ENCODE peak calls at places on chromosomes 16 and 17, in six cellular contexts. Z, B, X, S, R and N are unnamed samples.

GRCh38 chr17:5513610-5514009 is 27.2 kb downstream of the MIS12 start:
- DNase-seq in B (no peak), R (no peak), Z (no peak), S (peak; percentile 12), X (no peak), N (no peak)

GRCh38 chr16:56190903-56191806 is at the start of gene GNAO1:
- DNase-seq in X (peak; percentile 76), B (peak; percentile 77), R (peak; percentile 61), S (peak; percentile 79), Z (peak; percentile 89), N (peak; percentile 46)

GRCh38 chr16:10172848-10173655 is 9.2 kb downstream of the GRIN2A start:
- DNase-seq in X (no peak), R (no peak), Z (no peak), B (no peak), S (no peak), N (no peak)

GRCh38 chr17:61903251-61903650 is 24.5 kb downstream of the INTS2 start:
- DNase-seq in R (no peak), X (no peak), S (no peak), Z (no peak), B (no peak), N (no peak)

GRCh38 chr17:34122529-34122928 is 132.6 kb upstream of the CCL2 start:
- DNase-seq in Z (no peak), B (no peak), S (no peak), X (no peak), R (no peak), N (no peak)

GRCh38 chr16:30139895-30140481 is 17.0 kb upstream of the MAPK3 start:
- DNase-seq in S (no peak), R (no peak), X (no peak), Z (no peak), B (no peak), N (no peak)

GRCh38 chr17:72487731-72488325 is 367.0 kb downstream of the SOX9 start:
- DNase-seq in S (no peak), Z (no peak), X (no peak), B (no peak), R (no peak), N (no peak)

GRCh38 chr16:20611975-20612471 is 35.9 kb upstream of the ACSM2B start:
- DNase-seq in Z (no peak), R (peak; percentile 75), X (no peak), S (peak; percentile 87), B (no peak), N (peak; percentile 88)

GRCh38 chr16:12485425-12485824 is 318.3 kb downstream of the CPPED1 start:
- DNase-seq in B (no peak), Z (no peak), S (no peak), X (no peak), R (no peak), N (no peak)

GRCh38 chr17:44871546-44871945 is 23.9 kb downstream of the HIGD1B start:
- DNase-seq in B (no peak), S (no peak), Z (no peak), R (no peak), X (no peak), N (no peak)

GRCh38 chr16:87389245-87389644 is 2.9 kb upstream of the MAP1LC3B start:
- DNase-seq in Z (no peak), X (no peak), R (no peak), B (no peak), S (no peak), N (no peak)

GRCh38 chr16:1973461-1974156 is 1.8 kb downstream of the TBL3 start:
- DNase-seq in B (no peak), S (no peak), R (no peak), Z (no peak), X (no peak), N (no peak)

GRCh38 chr16:87709677-87710076 is 56.1 kb downstream of the KLHDC4 start:
- DNase-seq in B (no peak), S (no peak), R (no peak), X (no peak), Z (no peak), N (peak; percentile 35)

GRCh38 chr17:75633484-75634375 is 496 bp downstream of the SMIM5 start:
- DNase-seq in R (peak; percentile 94), B (peak; percentile 94), S (peak; percentile 94), X (peak; percentile 67), Z (peak; percentile 96), N (peak; percentile 91)

GRCh38 chr16:13402601-13403000 is 501.2 kb downstream of the SHISA9 start:
- DNase-seq in X (no peak), Z (no peak), R (no peak), S (no peak), B (no peak), N (no peak)

GRCh38 chr17:38967290-38967738 is at the start of gene FBXO47:
- DNase-seq in B (peak; percentile 73), S (peak; percentile 94), Z (peak; percentile 64), X (peak; percentile 82), R (peak; percentile 89), N (peak; percentile 94)

GRCh38 chr17:75645889-75646625 is 12.8 kb downstream of the SMIM5 start:
- DNase-seq in Z (no peak), B (no peak), R (peak; percentile 94), S (no peak), X (peak; percentile 72), N (peak; percentile 86)

GRCh38 chr17:4712526-4712925 is 2.1 kb downstream of the ARRB2 start:
- DNase-seq in S (no peak), R (no peak), B (no peak), X (no peak), Z (no peak), N (no peak)

GRCh38 chr17:40124279-40125141 is 2.7 kb downstream of the MSL1 start:
- DNase-seq in R (no peak), Z (peak; percentile 35), S (no peak), B (no peak), X (no peak), N (no peak)

GRCh38 chr16:8849411-8850011 is 19.3 kb downstream of the CARHSP1 start:
- DNase-seq in X (peak; percentile 23), R (no peak), B (no peak), Z (no peak), S (no peak), N (peak; percentile 53)

GRCh38 chr16:8848231-8848938 is 20.4 kb downstream of the CARHSP1 start:
- DNase-seq in B (no peak), Z (no peak), X (no peak), R (no peak), S (no peak), N (peak; percentile 50)

GRCh38 chr16:8847623-8848022 is 21.2 kb downstream of the CARHSP1 start:
- DNase-seq in Z (no peak), R (no peak), B (no peak), X (no peak), S (no peak), N (no peak)

GRCh38 chr16:8850279-8850885 is 18.4 kb downstream of the CARHSP1 start:
- DNase-seq in X (no peak), R (no peak), Z (no peak), B (no peak), S (peak; percentile 82), N (no peak)

DNA sequence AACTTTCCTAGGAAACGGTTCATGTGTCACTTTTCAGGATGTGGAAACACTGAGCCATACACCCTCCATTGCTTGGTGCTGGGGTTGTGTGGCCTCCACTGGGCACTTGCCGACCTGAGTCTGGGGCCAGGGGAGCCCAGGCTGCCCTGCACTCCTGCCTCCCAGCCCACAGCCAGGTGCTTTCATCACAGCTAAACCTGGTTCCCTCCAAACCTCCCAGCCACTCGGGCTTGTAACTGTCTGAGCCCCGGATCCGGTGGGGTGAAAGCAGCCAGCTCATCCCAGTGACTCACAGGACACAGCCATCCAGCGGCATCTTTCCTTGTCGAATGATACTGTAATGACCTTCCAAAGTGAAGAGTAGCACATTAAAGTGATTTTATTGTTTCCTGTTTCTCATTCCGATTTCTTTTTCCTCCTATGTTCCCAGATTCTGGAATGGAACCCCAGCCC is 19.8 kb downstream of the CARHSP1 start:
- DNase-seq in S (no peak), X (no peak), Z (no peak), R (no peak), B (peak; percentile 56), N (no peak)
- H3K27ac ChIP-seq in S (peak overlapping the region; percentile 3), X (peak overlapping the region; percentile 87), Z (peak overlapping the region; percentile 23), R (no peak overlapping the region), B (peak overlapping the region; percentile 64), N (no peak overlapping the region)

DNA sequence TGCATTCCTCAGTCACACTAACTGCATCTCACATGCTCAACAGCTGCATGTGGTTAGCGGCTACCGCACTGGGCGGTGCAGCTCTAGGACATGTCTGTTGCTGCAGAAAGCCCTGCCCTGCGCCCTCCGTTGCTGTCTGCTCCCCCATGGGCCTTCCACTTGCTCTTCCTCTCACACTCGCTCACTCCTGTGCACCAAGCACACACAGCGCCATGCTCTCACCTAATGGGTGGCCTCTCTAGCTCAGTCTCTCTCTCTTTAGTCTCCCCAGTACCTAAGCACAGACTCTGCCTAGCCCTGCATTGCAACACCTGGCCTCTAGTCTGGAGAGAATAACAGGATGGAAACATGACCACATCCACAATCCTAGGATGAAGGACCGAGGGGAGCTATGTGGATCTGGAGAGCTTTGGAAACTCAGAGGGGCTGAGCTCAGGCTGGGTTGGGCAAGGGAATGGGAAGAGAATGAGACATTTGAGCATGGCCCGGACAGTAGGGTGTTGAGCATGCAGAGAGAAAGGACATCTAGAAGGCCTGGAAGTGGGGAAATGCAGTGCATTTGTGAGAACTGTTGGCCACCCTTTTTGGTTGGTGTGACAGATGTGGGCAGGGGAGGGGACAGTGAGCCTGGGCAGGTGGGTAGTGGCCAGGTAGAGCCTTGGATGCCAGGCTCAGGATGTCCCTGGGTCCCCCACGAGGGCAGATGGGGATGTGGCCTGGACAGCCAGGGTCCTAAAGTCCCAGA is 16.0 kb downstream of the SGCA start:
- DNase-seq in Z (no peak), B (no peak), R (no peak), S (no peak), X (no peak), N (no peak)
- H3K27ac ChIP-seq in Z (no peak overlapping the region), B (no peak overlapping the region), R (peak overlapping the region; percentile 42), S (peak overlapping the region; percentile 99), X (peak overlapping the region; percentile 87), N (no peak overlapping the region)

GRCh38 chr17:3513305-3514035 is 37.7 kb downstream of the ASPA start:
- DNase-seq in S (no peak), R (no peak), X (no peak), B (no peak), Z (no peak), N (no peak)
- H3K27ac ChIP-seq in S (peak overlapping the region; percentile 87), R (peak overlapping the region; percentile 77), X (peak overlapping the region; percentile 100), B (no peak overlapping the region), Z (peak overlapping the region; percentile 94), N (peak overlapping the region; percentile 57)

GRCh38 chr17:8693328-8693727 is 51.3 kb downstream of the CCDC42 start:
- DNase-seq in X (no peak), R (no peak), S (peak; percentile 58), B (no peak), Z (no peak), N (no peak)

GRCh38 chr17:8683355-8683754 is 52.8 kb upstream of the MYH10 start:
- DNase-seq in S (peak; percentile 54), B (no peak), Z (no peak), X (no peak), R (no peak), N (no peak)

GRCh38 chr17:8685396-8685795 is 54.9 kb upstream of the MYH10 start:
- DNase-seq in S (peak; percentile 48), R (no peak), Z (no peak), X (no peak), B (no peak), N (no peak)

GRCh38 chr17:8692916-8693315 is 51.7 kb downstream of the CCDC42 start:
- DNase-seq in R (no peak), B (no peak), S (no peak), X (no peak), Z (no peak), N (no peak)

DNA sequence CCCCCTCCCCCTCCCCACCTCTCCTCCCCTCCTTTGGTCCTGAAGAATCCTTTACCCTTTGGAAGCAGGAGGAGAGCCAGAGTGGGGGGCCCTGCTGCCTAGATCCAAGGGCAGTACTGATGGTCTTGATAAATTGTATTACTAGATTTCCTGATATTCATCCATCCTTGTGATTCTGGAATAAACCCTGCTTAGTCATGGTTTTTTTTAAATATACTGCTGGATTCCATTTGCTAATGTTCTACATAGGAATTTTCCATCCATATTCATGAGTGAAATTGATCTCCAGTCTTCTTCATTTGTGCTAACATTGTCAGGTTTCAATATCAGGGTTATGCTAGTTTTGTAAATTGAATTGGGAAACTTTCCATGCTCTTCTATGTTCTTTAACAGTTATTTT is 56.9 kb downstream of the CCDC42 start:
- DNase-seq in S (peak; percentile 50), R (no peak), X (no peak), Z (no peak), B (no peak), N (no peak)
- H3K27ac ChIP-seq in S (peak overlapping the region; percentile 83), R (no peak overlapping the region), X (no peak overlapping the region), Z (no peak overlapping the region), B (no peak overlapping the region), N (no peak overlapping the region)